ENCODE peak calls at places on chromosome 3, in five cellular contexts. F, P, J, V and O are unnamed samples.

GRCh38 chr3:8443829-8444791 is 57.5 kb upstream of the LMCD1 start:
- DNase-seq in F (peak), P (no peak), J (no peak), V (peak), O (peak)

GRCh38 chr3:13565581-13566461 is 16.9 kb downstream of the FBLN2 start:
- DNase-seq in F (no peak), P (no peak), J (no peak), V (no peak), O (no peak)

GRCh38 chr3:26636328-26636727 is 13.8 kb downstream of the LRRC3B start:
- DNase-seq in F (no peak), P (no peak), J (no peak), V (no peak), O (no peak)

GRCh38 chr3:13371100-13372075 is 48.7 kb downstream of the NUP210 start:
- DNase-seq in F (no peak), P (no peak), J (no peak), V (no peak), O (no peak)

GRCh38 chr3:129347446-129347845 is 68.8 kb downstream of the HMCES start:
- DNase-seq in F (no peak), P (no peak), J (no peak), V (no peak), O (no peak)

GRCh38 chr3:62201438-62202035 is 171.8 kb downstream of the FEZF2 start:
- DNase-seq in F (peak), P (peak), J (peak), V (no peak), O (peak)

GRCh38 chr3:38458796-38459498 is 5.3 kb downstream of the ACVR2B start:
- DNase-seq in F (peak), P (no peak), J (no peak), V (no peak), O (peak)

GRCh38 chr3:10668077-10668476 is 148.0 kb upstream of the SLC6A11 start:
- DNase-seq in F (no peak), P (no peak), J (no peak), V (no peak), O (no peak)

GRCh38 chr3:49602877-49603411 is 48.7 kb downstream of the BSN start:
- DNase-seq in F (peak), P (peak), J (no peak), V (no peak), O (peak)